ENCODE peak calls at places on chromosomes 7 and 10, in five cellular contexts. P, Z, Y, M and T are unnamed samples. For H3K4me1, the result is how much of the 10 kb centered on the place peaks cover.

GRCh38 chr10:71302874-71303568 is 16.0 kb upstream of the SLC29A3 start:
- DNase-seq in P (no peak), Z (peak), Y (no peak), M (peak), T (no peak)

GRCh38 chr7:108181073-108181985 is 51.2 kb upstream of the LAMB4 start:
- DNase-seq in P (no peak), Z (peak), Y (no peak), M (peak), T (no peak)

GRCh38 chr10:125538947-125539649 is 143.9 kb downstream of the TEX36 start:
- DNase-seq in P (peak), Z (no peak), Y (peak), M (peak), T (peak)

GRCh38 chr10:122323941-122324675 is 50.4 kb upstream of the PLEKHA1 start:
- DNase-seq in P (no peak), Z (no peak), Y (no peak), M (no peak), T (peak)

GRCh38 chr10:29470355-29470705 is 164.4 kb downstream of the SVIL start:
- DNase-seq in P (no peak), Z (no peak), Y (no peak), M (peak), T (no peak)

GRCh38 chr10:44172883-44173557 is 211.9 kb downstream of the CXCL12 start:
- DNase-seq in P (no peak), Z (no peak), Y (no peak), M (no peak), T (no peak)

GRCh38 chr10:72037811-72038210 is 50.5 kb downstream of the SPOCK2 start:
- DNase-seq in P (no peak), Z (no peak), Y (no peak), M (peak), T (no peak)

GRCh38 chr7:96414931-96415292 is 93.0 kb upstream of the SLC25A13 start:
- DNase-seq in P (no peak), Z (peak), Y (no peak), M (peak), T (no peak)

GRCh38 chr7:123367508-123368122 is 166.8 kb downstream of the IQUB start:
- DNase-seq in P (no peak), Z (peak), Y (no peak), M (peak), T (no peak)

GRCh38 chr10:131775833-131776232 is 125.0 kb upstream of the PPP2R2D start:
- DNase-seq in P (peak), Z (no peak), Y (peak), M (no peak), T (no peak)

GRCh38 chr10:102090772-102091171 is 25.6 kb downstream of the HPS6 start:
- DNase-seq in P (no peak), Z (no peak), Y (no peak), M (no peak), T (no peak)

GRCh38 chr10:131021246-131021895 is 290.1 kb downstream of the TCERG1L start:
- DNase-seq in P (no peak), Z (no peak), Y (peak), M (no peak), T (no peak)

GRCh38 chr7:151174246-151175046 is 7.0 kb upstream of the GBX1 start:
- DNase-seq in P (peak), Z (no peak), Y (no peak), M (peak), T (no peak)

GRCh38 chr7:68504766-68505165 is 1093.5 kb upstream of the AUTS2 start:
- DNase-seq in P (no peak), Z (no peak), Y (no peak), M (no peak), T (no peak)

GRCh38 chr7:150330211-150330885 is 7.0 kb upstream of the ACTR3C start:
- DNase-seq in P (no peak), Z (no peak), Y (peak), M (no peak), T (no peak)

GRCh38 chr7:120988591-120989299 is at the start of gene CPED1:
- DNase-seq in P (peak), Z (no peak), Y (peak), M (peak), T (no peak)

GRCh38 chr10:101858723-101859500 is 15.3 kb upstream of the KCNIP2 start:
- DNase-seq in P (no peak), Z (no peak), Y (no peak), M (no peak), T (no peak)

GRCh38 chr7:9036080-9036479 is 602.7 kb downstream of the NXPH1 start:
- DNase-seq in P (no peak), Z (no peak), Y (no peak), M (no peak), T (no peak)

GRCh38 chr7:77482015-77482414 is 55.1 kb upstream of the PTPN12 start:
- DNase-seq in P (peak), Z (no peak), Y (no peak), M (no peak), T (no peak)

GRCh38 chr10:61760943-61761824 is 98.5 kb downstream of the CABCOCO1 start:
- DNase-seq in P (no peak), Z (no peak), Y (no peak), M (no peak), T (no peak)

GRCh38 chr7:44321796-44322195 is 3.6 kb downstream of the CAMK2B start:
- DNase-seq in P (no peak), Z (no peak), Y (no peak), M (no peak), T (peak)

GRCh38 chr7:101453617-101454016 is 90.9 kb downstream of the COL26A1 start:
- DNase-seq in P (no peak), Z (no peak), Y (no peak), M (no peak), T (no peak)

GRCh38 chr7:153012203-153012602 is 252.7 kb downstream of the ACTR3B start:
- DNase-seq in P (no peak), Z (no peak), Y (no peak), M (no peak), T (no peak)

GRCh38 chr7:88664630-88665233 is 94.8 kb upstream of the ZNF804B start:
- DNase-seq in P (no peak), Z (no peak), Y (no peak), M (peak), T (no peak)

GRCh38 chr10:71816421-71816851 is 34.6 kb downstream of the PSAP start:
- DNase-seq in P (no peak), Z (no peak), Y (no peak), M (no peak), T (no peak)

GRCh38 chr7:496528-497295 is 22.9 kb downstream of the PDGFA start:
- DNase-seq in P (no peak), Z (no peak), Y (peak), M (peak), T (no peak)

GRCh38 chr10:69662901-69663300 is 32.9 kb downstream of the FAM241B start:
- DNase-seq in P (no peak), Z (no peak), Y (no peak), M (no peak), T (no peak)

GRCh38 chr10:69662173-69662685 is 32.2 kb downstream of the FAM241B start:
- DNase-seq in P (peak), Z (no peak), Y (no peak), M (no peak), T (no peak)

GRCh38 chr10:69665457-69666320 is 35.6 kb downstream of the FAM241B start:
- DNase-seq in P (no peak), Z (no peak), Y (no peak), M (no peak), T (no peak)

GRCh38 chr10:69661414-69662172 is 31.5 kb downstream of the FAM241B start:
- DNase-seq in P (no peak), Z (no peak), Y (no peak), M (no peak), T (no peak)

DNA sequence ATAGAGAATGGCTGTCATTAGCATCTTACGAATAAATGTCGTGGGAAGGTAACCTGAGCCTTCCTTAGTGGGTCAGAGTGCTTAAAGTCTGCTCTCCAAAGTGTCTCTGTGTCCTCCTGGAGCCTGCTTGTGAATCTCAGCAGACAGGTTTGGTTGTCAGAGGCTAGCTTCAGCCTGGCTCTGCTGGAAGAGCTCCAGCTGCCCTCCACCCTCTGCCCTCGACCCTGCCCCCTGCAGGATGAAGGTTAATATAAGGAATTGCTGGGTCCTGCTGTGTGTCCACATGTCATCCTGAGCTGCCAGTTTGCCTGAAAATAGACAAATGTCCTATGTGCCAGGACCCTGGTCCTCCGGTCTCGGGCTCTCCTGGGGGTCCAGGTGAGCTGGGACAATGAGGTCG is 33.5 kb downstream of the FAM241B start:
- DNase-seq in P (no peak), Z (no peak), Y (no peak), M (peak), T (no peak)
- H3K4me1 ChIP-seq in P (under half), Z (under half), Y (under half), M (under half), T (under half)

DNA sequence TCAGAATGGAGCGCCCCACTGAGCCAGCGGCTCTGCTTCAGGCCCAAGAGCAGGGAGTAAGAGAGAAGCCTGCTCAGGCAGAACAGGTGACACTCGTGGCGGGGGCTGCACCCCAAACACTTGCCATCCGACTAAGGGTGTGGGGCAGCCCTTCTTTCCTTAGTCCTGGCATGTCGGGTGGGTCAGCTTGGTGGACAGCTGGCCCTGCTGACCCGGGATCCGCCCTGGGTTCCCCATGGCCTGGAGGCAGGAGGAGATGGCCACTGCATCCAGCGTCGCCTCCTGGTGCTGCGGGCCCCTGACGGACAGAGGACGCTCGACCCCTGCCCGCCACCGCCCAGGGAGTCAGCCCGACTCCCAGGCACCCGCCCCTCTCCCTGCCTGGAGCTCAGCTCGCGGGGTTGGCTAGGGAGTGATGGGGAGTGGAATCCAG is 1.2 kb upstream of the PAOX start:
- DNase-seq in P (no peak), Z (no peak), Y (no peak), M (no peak), T (no peak)
- TF ChIP-seq CTCF in P (no peak), Z (no peak), Y (no peak), M (no peak), T (no peak)

DNA sequence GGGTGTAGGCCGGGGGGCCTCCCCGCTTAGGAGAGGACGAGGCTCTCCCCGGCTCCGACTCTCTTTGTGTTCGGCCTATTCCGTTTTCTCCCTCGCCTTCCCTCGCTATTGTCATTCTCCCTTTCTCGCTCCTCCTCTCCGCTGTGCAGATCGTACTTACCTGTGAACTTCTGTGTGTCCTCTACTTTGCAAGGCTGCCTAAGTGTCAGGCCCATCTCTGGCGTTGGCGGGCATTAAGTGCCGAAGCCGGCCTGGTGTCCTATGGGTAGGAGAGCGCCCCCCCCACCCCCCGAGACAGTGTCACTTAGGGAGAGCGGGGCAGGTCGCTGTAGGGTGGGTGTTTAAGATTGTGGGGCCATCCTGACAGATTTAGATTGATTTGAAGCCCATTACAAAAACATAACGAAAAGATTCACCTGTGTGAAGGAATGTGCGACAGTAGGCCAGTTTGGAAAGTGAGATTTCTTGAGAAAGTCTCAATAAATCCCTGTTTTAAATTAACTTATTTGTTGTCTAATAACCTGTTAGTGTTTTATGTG is 579 bp downstream of the RBM33 start:
- DNase-seq in P (peak), Z (no peak), Y (no peak), M (peak), T (no peak)
- TF ChIP-seq POLR2AphosphoS5 in P (no peak), Z (no peak), Y (no peak), M (peak), T (no peak)

DNA sequence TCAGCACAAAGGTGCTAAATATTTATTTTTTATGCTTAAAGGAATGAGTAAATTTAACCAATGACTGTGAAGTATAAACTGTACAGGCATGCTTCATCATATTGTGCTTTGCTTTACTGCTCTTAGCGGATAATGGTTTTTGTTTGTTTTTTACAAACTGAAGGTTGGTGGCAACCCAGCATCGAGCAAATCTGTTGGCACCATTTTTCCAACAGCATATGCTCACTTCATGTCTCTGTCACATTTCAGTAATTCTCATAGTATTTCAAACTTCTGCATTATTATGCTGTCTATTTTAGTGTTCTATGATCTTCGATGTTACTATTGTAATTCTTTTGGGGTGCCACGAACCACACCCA is 22.8 kb downstream of the BRAF start:
- DNase-seq in P (no peak), Z (no peak), Y (no peak), M (no peak), T (no peak)
- H3K4me1 ChIP-seq in P (under half), Z (under half), Y (under half), M (under half), T (under half)

GRCh38 chr10:100705139-100705538 is 40.2 kb upstream of the PAX2 start:
- DNase-seq in P (no peak), Z (no peak), Y (no peak), M (no peak), T (no peak)
- TF ChIP-seq CTCF in P (no peak), Z (no peak), Y (no peak), M (peak), T (no peak)

DNA sequence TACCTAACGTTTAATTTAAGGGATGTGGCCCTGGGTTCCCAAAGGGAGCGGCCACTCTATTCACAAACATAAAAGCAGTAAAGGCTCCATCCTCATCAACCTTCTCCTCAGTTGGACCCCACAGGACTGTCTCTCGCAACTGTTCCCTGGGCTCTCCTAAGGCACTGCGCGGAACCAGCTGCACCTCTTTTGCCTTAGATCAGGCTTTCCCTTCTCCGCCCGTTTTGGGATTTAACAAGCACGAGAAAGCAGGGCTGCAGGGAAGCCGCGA is 664 bp upstream of the GTPBP4 start:
- DNase-seq in P (peak), Z (no peak), Y (no peak), M (peak), T (no peak)
- TF ChIP-seq POLR2AphosphoS5 in P (no peak), Z (no peak), Y (no peak), M (no peak), T (no peak)

DNA sequence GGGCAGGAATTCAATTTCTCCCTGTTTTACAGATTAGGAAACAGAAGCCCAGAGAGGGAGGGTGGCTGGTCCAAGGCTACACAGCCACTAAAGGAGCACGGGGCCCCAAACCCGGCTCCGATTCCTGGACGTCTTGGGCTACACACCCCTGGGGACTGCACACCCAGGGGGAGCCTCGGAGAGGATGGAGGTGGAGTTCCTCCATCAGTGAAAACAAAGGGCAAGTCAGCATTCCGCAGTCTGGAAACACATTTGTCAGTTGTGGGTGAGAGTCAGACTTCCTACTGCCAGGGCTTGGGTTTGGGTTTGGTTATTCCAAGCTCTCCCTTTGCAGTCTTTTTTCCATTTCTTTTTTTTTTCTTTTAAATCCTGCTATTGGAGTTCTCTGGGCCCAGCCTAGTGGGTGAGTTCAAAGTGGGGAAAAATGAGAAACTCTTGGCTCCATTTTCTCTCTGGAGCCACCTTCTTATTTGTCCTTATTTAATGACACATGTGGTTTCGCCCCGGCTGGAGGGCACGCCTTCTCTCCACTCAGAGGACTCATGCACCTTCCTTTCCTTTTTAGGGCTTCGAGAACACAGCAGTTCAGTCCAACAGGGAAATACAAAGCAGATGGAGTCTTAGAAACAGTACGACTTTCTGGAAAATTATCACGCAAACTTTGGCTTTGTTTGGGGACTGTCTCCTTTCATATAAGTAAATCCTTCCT is 59.8 kb upstream of the AQP1 start:
- DNase-seq in P (no peak), Z (no peak), Y (peak), M (peak), T (no peak)
- H3K4me1 ChIP-seq in P (under half), Z (under half), Y (under half), M (under half), T (half or more)

GRCh38 chr7:86916277-86916825 is 143.1 kb downstream of the ELAPOR2 start:
- DNase-seq in P (no peak), Z (no peak), Y (no peak), M (no peak), T (no peak)

GRCh38 chr7:86914468-86915054 is 144.9 kb downstream of the ELAPOR2 start:
- DNase-seq in P (no peak), Z (no peak), Y (no peak), M (peak), T (no peak)

GRCh38 chr7:86913709-86914108 is 145.7 kb downstream of the ELAPOR2 start:
- DNase-seq in P (no peak), Z (no peak), Y (no peak), M (no peak), T (no peak)

GRCh38 chr7:86908948-86909347 is 150.5 kb downstream of the ELAPOR2 start:
- DNase-seq in P (no peak), Z (no peak), Y (no peak), M (peak), T (no peak)

GRCh38 chr7:86911703-86912102 is 147.8 kb downstream of the ELAPOR2 start:
- DNase-seq in P (no peak), Z (no peak), Y (no peak), M (peak), T (no peak)
- TF ChIP-seq CTCF in P (no peak), Z (no peak), Y (no peak), M (peak), T (no peak)

DNA sequence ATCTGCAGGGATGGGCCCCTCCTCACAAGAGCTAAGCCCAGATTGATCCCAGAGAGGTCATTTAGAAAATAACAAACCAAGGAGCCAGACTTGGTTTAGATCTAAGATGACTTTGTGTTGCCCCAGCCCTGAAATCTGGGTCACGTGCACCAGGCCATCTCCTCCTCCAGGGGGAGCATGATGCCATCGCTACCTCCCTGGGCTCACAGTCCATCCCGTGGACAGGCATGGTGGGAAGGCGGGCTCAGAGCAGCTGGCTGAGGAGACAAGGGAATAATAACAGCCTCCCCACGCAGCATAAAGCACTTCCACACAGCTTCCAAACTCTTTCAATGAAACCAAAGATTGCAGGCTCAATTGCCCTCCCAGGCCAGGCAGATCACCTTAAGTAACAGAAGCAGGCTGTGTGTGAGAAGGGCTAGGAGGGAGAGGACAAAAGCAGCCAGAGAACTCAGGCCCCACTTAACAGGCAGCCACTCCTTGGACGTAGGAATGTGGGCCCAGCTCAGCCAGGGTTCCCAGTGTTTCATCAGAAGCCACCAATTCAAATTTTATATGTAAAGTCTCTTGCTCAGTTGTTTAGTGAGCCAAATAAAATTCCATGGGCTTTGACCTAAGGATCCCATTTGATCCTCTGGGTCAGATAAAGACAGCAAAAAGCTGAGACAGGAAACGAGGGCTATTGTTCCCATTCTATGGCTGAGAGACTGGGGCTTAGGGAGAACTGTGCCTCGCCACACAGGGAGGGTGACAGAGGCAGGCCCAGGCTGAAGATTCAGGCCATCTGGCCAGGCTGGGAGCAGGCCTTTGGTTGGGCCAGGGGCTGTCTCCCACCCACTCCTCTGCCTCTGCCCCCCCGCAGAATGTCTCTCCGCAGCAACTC is 100.2 kb downstream of the COL13A1 start:
- DNase-seq in P (peak), Z (no peak), Y (no peak), M (peak), T (no peak)
- TF ChIP-seq POLR2AphosphoS5 in P (no peak), Z (no peak), Y (no peak), M (no peak), T (no peak)

DNA sequence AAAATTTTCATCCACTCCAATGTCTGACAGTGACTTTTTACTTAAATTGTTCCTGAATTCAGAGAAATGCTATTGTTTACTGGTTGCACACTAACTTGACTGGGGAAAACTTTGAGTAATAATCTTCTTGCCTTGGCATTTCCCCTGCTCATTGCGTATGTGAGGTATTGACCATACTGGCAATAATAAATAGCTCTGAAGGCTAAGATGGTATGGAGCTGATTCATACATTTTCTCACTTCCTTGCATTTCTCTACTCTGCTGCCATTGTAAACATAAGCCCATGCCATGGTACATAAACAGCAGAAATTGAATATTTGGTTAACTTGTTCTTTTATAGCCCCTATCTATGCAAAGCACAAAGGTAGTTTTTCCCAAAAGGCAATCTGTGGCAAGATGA is 290.0 kb downstream of the RNLS start:
- DNase-seq in P (no peak), Z (no peak), Y (no peak), M (no peak), T (no peak)
- H3K4me1 ChIP-seq in P (under half), Z (under half), Y (under half), M (under half), T (under half)